ENCODE peak calls at places on chromosome 21, in nine cellular contexts. One of them, this sample, is unnamed.
A peak's percentile ranks its signal among the peaks of the same experiment; 100 is the strongest.

GRCh38 chr21:40853956-40854688 is 7.2 kb upstream of the DSCAM start:
- DNase-seq in tibial nerve: no peak
- DNase-seq in pancreas: no peak
- DNase-seq in suprapubic skin: no peak
- DNase-seq in K562: no peak
- DNase-seq in AG04450: no peak
- DNase-seq in foreskin fibroblast: no peak
- DNase-seq in fibroblast of pulmonary artery: no peak
- DNase-seq in GM23338: no peak
- DNase-seq in this sample: no peak

GRCh38 chr21:45991606-45992301 is 10.2 kb downstream of the COL6A1 start:
- DNase-seq in AG04450: no peak
- DNase-seq in fibroblast of pulmonary artery: no peak
- DNase-seq in pancreas: peak; percentile 10
- DNase-seq in tibial nerve: no peak
- DNase-seq in K562: no peak
- DNase-seq in foreskin fibroblast: peak; percentile 14
- DNase-seq in GM23338: no peak
- DNase-seq in suprapubic skin: peak; percentile 60
- DNase-seq in this sample: peak; percentile 7

GRCh38 chr21:44773291-44773932 is 28.2 kb downstream of the UBE2G2 start:
- DNase-seq in foreskin fibroblast: peak; percentile 27
- DNase-seq in fibroblast of pulmonary artery: no peak
- DNase-seq in GM23338: no peak
- DNase-seq in K562: no peak
- DNase-seq in suprapubic skin: peak; percentile 49
- DNase-seq in tibial nerve: no peak
- DNase-seq in AG04450: no peak
- DNase-seq in pancreas: no peak
- DNase-seq in this sample: no peak

GRCh38 chr21:15397258-15397657 is 332.5 kb upstream of the NRIP1 start:
- DNase-seq in foreskin fibroblast: no peak
- DNase-seq in GM23338: no peak
- DNase-seq in K562: no peak
- DNase-seq in tibial nerve: no peak
- DNase-seq in AG04450: no peak
- DNase-seq in pancreas: no peak
- DNase-seq in suprapubic skin: no peak
- DNase-seq in fibroblast of pulmonary artery: no peak
- DNase-seq in this sample: no peak

GRCh38 chr21:34817821-34818662 is 149.2 kb downstream of the CLIC6 start:
- DNase-seq in K562: no peak
- DNase-seq in suprapubic skin: no peak
- DNase-seq in AG04450: no peak
- DNase-seq in fibroblast of pulmonary artery: no peak
- DNase-seq in pancreas: no peak
- DNase-seq in tibial nerve: no peak
- DNase-seq in foreskin fibroblast: no peak
- DNase-seq in GM23338: no peak
- DNase-seq in this sample: no peak

GRCh38 chr21:21690068-21690665 is 692.0 kb downstream of the NCAM2 start:
- DNase-seq in foreskin fibroblast: no peak
- DNase-seq in K562: no peak
- DNase-seq in pancreas: no peak
- DNase-seq in suprapubic skin: no peak
- DNase-seq in AG04450: no peak
- DNase-seq in fibroblast of pulmonary artery: no peak
- DNase-seq in GM23338: no peak
- DNase-seq in tibial nerve: no peak
- DNase-seq in this sample: no peak

GRCh38 chr21:18245493-18245967 is 897 bp downstream of the CHODL start:
- DNase-seq in foreskin fibroblast: no peak
- DNase-seq in pancreas: no peak
- DNase-seq in tibial nerve: no peak
- DNase-seq in fibroblast of pulmonary artery: no peak
- DNase-seq in K562: no peak
- DNase-seq in suprapubic skin: no peak
- DNase-seq in AG04450: no peak
- DNase-seq in GM23338: no peak
- DNase-seq in this sample: no peak

GRCh38 chr21:35324372-35325220 is 275.5 kb upstream of the RUNX1 start:
- DNase-seq in pancreas: no peak
- DNase-seq in suprapubic skin: no peak
- DNase-seq in foreskin fibroblast: peak; percentile 84
- DNase-seq in K562: no peak
- DNase-seq in fibroblast of pulmonary artery: peak; percentile 61
- DNase-seq in tibial nerve: peak; percentile 30
- DNase-seq in GM23338: no peak
- DNase-seq in AG04450: no peak
- DNase-seq in this sample: no peak

GRCh38 chr21:17612023-17612564 is 607 bp downstream of the BTG3 start:
- DNase-seq in AG04450: no peak
- DNase-seq in K562: no peak
- DNase-seq in suprapubic skin: peak; percentile 83
- DNase-seq in tibial nerve: peak; percentile 23
- DNase-seq in foreskin fibroblast: peak; percentile 60
- DNase-seq in fibroblast of pulmonary artery: peak; percentile 60
- DNase-seq in pancreas: peak; percentile 52
- DNase-seq in GM23338: peak; percentile 70
- DNase-seq in this sample: peak; percentile 22

GRCh38 chr21:17513214-17514123 is 626 bp downstream of the CXADR start:
- DNase-seq in foreskin fibroblast: peak; percentile 49
- DNase-seq in K562: peak; percentile 13
- DNase-seq in GM23338: peak; percentile 52
- DNase-seq in pancreas: peak; percentile 51
- DNase-seq in AG04450: no peak
- DNase-seq in fibroblast of pulmonary artery: peak; percentile 42
- DNase-seq in suprapubic skin: no peak
- DNase-seq in tibial nerve: no peak
- DNase-seq in this sample: peak; percentile 58

GRCh38 chr21:36028127-36029069 is 31.9 kb downstream of the SETD4 start:
- DNase-seq in foreskin fibroblast: peak; percentile 89
- DNase-seq in GM23338: peak; percentile 83
- DNase-seq in AG04450: peak; percentile 52
- DNase-seq in suprapubic skin: peak; percentile 86
- DNase-seq in tibial nerve: peak; percentile 68
- DNase-seq in pancreas: peak; percentile 68
- DNase-seq in fibroblast of pulmonary artery: peak; percentile 81
- DNase-seq in K562: peak; percentile 85
- DNase-seq in this sample: peak; percentile 81

GRCh38 chr21:45997495-45998275 is 16.1 kb downstream of the COL6A1 start:
- DNase-seq in AG04450: no peak
- DNase-seq in GM23338: no peak
- DNase-seq in foreskin fibroblast: no peak
- DNase-seq in suprapubic skin: peak; percentile 72
- DNase-seq in fibroblast of pulmonary artery: no peak
- DNase-seq in tibial nerve: no peak
- DNase-seq in pancreas: peak; percentile 11
- DNase-seq in K562: no peak
- DNase-seq in this sample: no peak

GRCh38 chr21:40687625-40688024 is 159.3 kb downstream of the DSCAM start:
- DNase-seq in tibial nerve: no peak
- DNase-seq in suprapubic skin: no peak
- DNase-seq in AG04450: no peak
- DNase-seq in foreskin fibroblast: no peak
- DNase-seq in fibroblast of pulmonary artery: no peak
- DNase-seq in K562: no peak
- DNase-seq in GM23338: no peak
- DNase-seq in pancreas: no peak
- DNase-seq in this sample: no peak

DNA sequence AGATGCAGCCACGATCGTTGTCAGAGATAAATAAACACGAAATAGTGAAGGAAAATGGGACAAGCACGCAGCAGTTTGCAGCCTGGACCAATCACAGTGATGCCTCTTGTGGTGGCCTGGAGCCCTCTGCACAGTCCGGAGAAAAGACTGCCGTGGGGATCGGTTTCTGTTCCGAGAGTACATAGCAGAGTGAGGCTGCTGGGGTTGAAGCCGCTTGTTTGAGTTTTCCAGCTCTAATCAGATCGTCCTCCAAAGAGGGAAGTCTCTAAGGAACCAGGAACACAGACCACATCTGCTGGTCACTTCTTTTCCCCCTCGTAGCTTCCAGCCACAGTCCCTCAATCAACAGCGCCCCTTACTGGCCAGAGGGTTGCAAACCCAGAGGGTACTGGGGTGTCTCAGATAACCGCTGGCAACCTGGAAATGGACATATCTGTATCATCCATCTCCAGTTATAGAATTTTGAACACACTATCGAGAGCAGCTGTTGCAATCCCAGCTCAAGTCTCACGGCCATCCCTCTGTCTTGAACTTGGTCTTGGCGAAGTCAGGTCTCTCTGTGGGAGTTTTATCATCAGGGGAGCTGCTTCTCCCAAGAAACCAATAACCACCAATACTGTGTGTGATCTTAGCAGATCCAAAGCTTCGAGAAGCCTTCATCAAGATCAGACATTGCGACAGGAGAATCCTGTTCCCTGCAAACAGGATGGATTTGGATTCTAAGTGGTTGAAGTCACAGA is 57.4 kb downstream of the OLIG1 start:
- DNase-seq in GM23338: peak; percentile 91
- DNase-seq in foreskin fibroblast: peak; percentile 84
- DNase-seq in tibial nerve: peak; percentile 84
- DNase-seq in K562: peak; percentile 62
- DNase-seq in fibroblast of pulmonary artery: peak; percentile 67
- DNase-seq in pancreas: peak; percentile 65
- DNase-seq in suprapubic skin: no peak
- DNase-seq in AG04450: peak; percentile 30
- DNase-seq in this sample: peak; percentile 50
- TF ChIP-seq CTCF in GM23338: peak; percentile 94
- TF ChIP-seq CTCF in foreskin fibroblast: peak; percentile 87
- TF ChIP-seq CTCF in tibial nerve: peak; percentile 86
- TF ChIP-seq CTCF in K562: peak; percentile 96
- TF ChIP-seq CTCF in fibroblast of pulmonary artery: peak; percentile 90
- TF ChIP-seq CTCF in pancreas: peak; percentile 63
- TF ChIP-seq CTCF in suprapubic skin: peak; percentile 17
- TF ChIP-seq CTCF in AG04450: peak; percentile 91
- TF ChIP-seq CTCF in this sample: peak; percentile 69

GRCh38 chr21:37498664-37499063 is 132.1 kb downstream of the DYRK1A start:
- DNase-seq in suprapubic skin: no peak
- DNase-seq in GM23338: peak; percentile 25
- DNase-seq in AG04450: no peak
- DNase-seq in foreskin fibroblast: no peak
- DNase-seq in fibroblast of pulmonary artery: no peak
- DNase-seq in pancreas: no peak
- DNase-seq in K562: no peak
- DNase-seq in tibial nerve: no peak
- DNase-seq in this sample: no peak

GRCh38 chr21:37502947-37503346 is 136.4 kb downstream of the DYRK1A start:
- DNase-seq in foreskin fibroblast: no peak
- DNase-seq in GM23338: no peak
- DNase-seq in fibroblast of pulmonary artery: no peak
- DNase-seq in tibial nerve: no peak
- DNase-seq in pancreas: no peak
- DNase-seq in AG04450: no peak
- DNase-seq in suprapubic skin: no peak
- DNase-seq in K562: no peak
- DNase-seq in this sample: no peak

GRCh38 chr21:37496972-37497371 is 130.4 kb downstream of the DYRK1A start:
- DNase-seq in foreskin fibroblast: peak; percentile 15
- DNase-seq in tibial nerve: no peak
- DNase-seq in GM23338: peak; percentile 15
- DNase-seq in pancreas: no peak
- DNase-seq in suprapubic skin: no peak
- DNase-seq in fibroblast of pulmonary artery: peak; percentile 33
- DNase-seq in K562: no peak
- DNase-seq in AG04450: no peak
- DNase-seq in this sample: no peak
- TF ChIP-seq CTCF in foreskin fibroblast: peak; percentile 6
- TF ChIP-seq CTCF in tibial nerve: no peak
- TF ChIP-seq CTCF in GM23338: peak; percentile 39
- TF ChIP-seq CTCF in pancreas: no peak
- TF ChIP-seq CTCF in suprapubic skin: no peak
- TF ChIP-seq CTCF in fibroblast of pulmonary artery: peak; percentile 27
- TF ChIP-seq CTCF in K562: peak; percentile 22
- TF ChIP-seq CTCF in AG04450: peak; percentile 22
- TF ChIP-seq CTCF in this sample: no peak

GRCh38 chr21:16419188-16419874 is 689.5 kb downstream of the USP25 start:
- DNase-seq in AG04450: peak; percentile 63
- DNase-seq in K562: no peak
- DNase-seq in foreskin fibroblast: peak; percentile 82
- DNase-seq in GM23338: peak; percentile 6
- DNase-seq in suprapubic skin: peak; percentile 80
- DNase-seq in fibroblast of pulmonary artery: peak; percentile 96
- DNase-seq in pancreas: peak; percentile 89
- DNase-seq in tibial nerve: peak; percentile 66
- DNase-seq in this sample: peak; percentile 56
- TF ChIP-seq CTCF in AG04450: no peak
- TF ChIP-seq CTCF in K562: no peak
- TF ChIP-seq CTCF in foreskin fibroblast: no peak
- TF ChIP-seq CTCF in GM23338: no peak
- TF ChIP-seq CTCF in suprapubic skin: no peak
- TF ChIP-seq CTCF in fibroblast of pulmonary artery: no peak
- TF ChIP-seq CTCF in pancreas: no peak
- TF ChIP-seq CTCF in tibial nerve: no peak
- TF ChIP-seq CTCF in this sample: no peak

GRCh38 chr21:28588997-28589396 is 403.7 kb downstream of the LTN1 start:
- DNase-seq in GM23338: no peak
- DNase-seq in suprapubic skin: no peak
- DNase-seq in fibroblast of pulmonary artery: no peak
- DNase-seq in K562: no peak
- DNase-seq in foreskin fibroblast: no peak
- DNase-seq in tibial nerve: no peak
- DNase-seq in AG04450: no peak
- DNase-seq in pancreas: no peak
- DNase-seq in this sample: no peak

GRCh38 chr21:28590722-28591121 is 402.0 kb downstream of the LTN1 start:
- DNase-seq in GM23338: peak; percentile 82
- DNase-seq in AG04450: no peak
- DNase-seq in pancreas: no peak
- DNase-seq in foreskin fibroblast: no peak
- DNase-seq in tibial nerve: no peak
- DNase-seq in fibroblast of pulmonary artery: no peak
- DNase-seq in K562: no peak
- DNase-seq in suprapubic skin: no peak
- DNase-seq in this sample: no peak

GRCh38 chr21:28592205-28592845 is 400.4 kb downstream of the LTN1 start:
- DNase-seq in tibial nerve: no peak
- DNase-seq in AG04450: no peak
- DNase-seq in foreskin fibroblast: peak; percentile 10
- DNase-seq in suprapubic skin: no peak
- DNase-seq in K562: no peak
- DNase-seq in GM23338: no peak
- DNase-seq in fibroblast of pulmonary artery: no peak
- DNase-seq in pancreas: no peak
- DNase-seq in this sample: no peak

GRCh38 chr21:28590026-28590425 is 402.7 kb downstream of the LTN1 start:
- DNase-seq in GM23338: no peak
- DNase-seq in foreskin fibroblast: no peak
- DNase-seq in suprapubic skin: no peak
- DNase-seq in tibial nerve: no peak
- DNase-seq in AG04450: no peak
- DNase-seq in fibroblast of pulmonary artery: no peak
- DNase-seq in K562: no peak
- DNase-seq in pancreas: no peak
- DNase-seq in this sample: no peak

DNA sequence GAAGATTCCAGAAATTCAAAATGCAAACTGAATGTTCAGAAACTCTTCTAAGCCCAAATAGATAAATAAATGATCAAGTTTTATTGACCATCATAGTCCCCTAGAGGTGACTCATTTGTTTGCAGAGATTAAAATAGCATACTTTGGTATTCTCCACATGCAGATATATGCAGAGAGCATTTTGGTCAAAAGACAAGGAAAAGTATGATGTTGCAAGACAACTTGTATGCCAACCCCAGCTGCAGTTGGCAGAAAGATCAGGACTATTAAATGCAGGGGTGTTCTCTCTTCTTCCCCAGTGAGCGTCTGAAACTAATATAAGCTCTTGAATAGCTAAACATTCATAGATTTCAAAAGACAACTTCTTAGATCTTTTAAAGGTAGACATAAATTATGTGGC is 404.9 kb downstream of the LTN1 start:
- DNase-seq in GM23338: no peak
- DNase-seq in tibial nerve: no peak
- DNase-seq in K562: no peak
- DNase-seq in foreskin fibroblast: peak; percentile 83
- DNase-seq in pancreas: no peak
- DNase-seq in fibroblast of pulmonary artery: peak; percentile 7
- DNase-seq in AG04450: no peak
- DNase-seq in suprapubic skin: no peak
- DNase-seq in this sample: no peak
- TF ChIP-seq CTCF in GM23338: no peak
- TF ChIP-seq CTCF in tibial nerve: no peak
- TF ChIP-seq CTCF in K562: no peak
- TF ChIP-seq CTCF in foreskin fibroblast: no peak
- TF ChIP-seq CTCF in pancreas: no peak
- TF ChIP-seq CTCF in fibroblast of pulmonary artery: no peak
- TF ChIP-seq CTCF in AG04450: no peak
- TF ChIP-seq CTCF in suprapubic skin: no peak
- TF ChIP-seq CTCF in this sample: no peak

This sample was measured in mesothelial cell of epicardium.